ENCODE peak calls at places on chromosome 17, in five cellular contexts. F, M, I, U and S are unnamed samples.

GRCh38 chr17:76735006-76735405 is 2.1 kb downstream of the SRSF2 start:
- DNase-seq in F (no peak), M (no peak), I (no peak), U (peak; percentile 48), S (peak; percentile 20)

GRCh38 chr17:39670746-39671145 is 2.5 kb downstream of the PNMT start:
- DNase-seq in F (no peak), M (no peak), I (no peak), U (no peak), S (no peak)

GRCh38 chr17:63696381-63696961 is 3.5 kb downstream of the LIMD2 start:
- DNase-seq in F (no peak), M (no peak), I (no peak), U (no peak), S (peak; percentile 25)

GRCh38 chr17:44203731-44204452 is 4.2 kb upstream of the ATXN7L3 start:
- DNase-seq in F (no peak), M (no peak), I (no peak), U (peak; percentile 40), S (peak; percentile 60)

GRCh38 chr17:67216544-67217320 is 28.3 kb downstream of the HELZ start:
- DNase-seq in F (no peak), M (no peak), I (no peak), U (peak; percentile 29), S (no peak)

GRCh38 chr17:69404398-69404797 is 10.1 kb upstream of the MAP2K6 start:
- DNase-seq in F (no peak), M (no peak), I (no peak), U (no peak), S (peak; percentile 18)

GRCh38 chr17:41614098-41614497 is 1.5 kb upstream of the KRT16 start:
- DNase-seq in F (no peak), M (no peak), I (no peak), U (no peak), S (no peak)

GRCh38 chr17:40422990-40423611 is 5.4 kb upstream of the TOP2A start:
- DNase-seq in F (no peak), M (no peak), I (peak; percentile 64), U (no peak), S (no peak)

GRCh38 chr17:75181608-75182318 is 996 bp downstream of the SUMO2 start:
- DNase-seq in F (peak; percentile 35), M (no peak), I (no peak), U (no peak), S (no peak)

GRCh38 chr17:8611135-8611534 is 19.4 kb downstream of the MYH10 start:
- DNase-seq in F (no peak), M (no peak), I (no peak), U (no peak), S (peak; percentile 88)

GRCh38 chr17:43549496-43549895 is 3.4 kb upstream of the ETV4 start:
- DNase-seq in F (no peak), M (no peak), I (no peak), U (no peak), S (no peak)

GRCh38 chr17:73720187-73720834 is 76.1 kb upstream of the SDK2 start:
- DNase-seq in F (no peak), M (no peak), I (no peak), U (no peak), S (no peak)

GRCh38 chr17:75639771-75640555 is 6.7 kb downstream of the SMIM5 start:
- DNase-seq in F (no peak), M (no peak), I (no peak), U (no peak), S (no peak)

GRCh38 chr17:10842658-10843057 is 4.8 kb upstream of the PIRT start:
- DNase-seq in F (no peak), M (no peak), I (no peak), U (no peak), S (no peak)

GRCh38 chr17:12958786-12959185 is 59.0 kb downstream of the ELAC2 start:
- DNase-seq in F (no peak), M (no peak), I (no peak), U (peak; percentile 51), S (no peak)

GRCh38 chr17:15092762-15093161 is 172.4 kb downstream of the PMP22 start:
- DNase-seq in F (no peak), M (no peak), I (no peak), U (peak; percentile 8), S (no peak)

GRCh38 chr17:69344939-69345338 is 18.0 kb upstream of the ABCA5 start:
- DNase-seq in F (no peak), M (no peak), I (no peak), U (no peak), S (no peak)

GRCh38 chr17:75685508-75685907 is 18.4 kb downstream of the SAP30BP start:
- DNase-seq in F (no peak), M (no peak), I (no peak), U (peak; percentile 53), S (peak; percentile 29)

GRCh38 chr17:56108811-56109284 is 44.4 kb upstream of the ANKFN1 start:
- DNase-seq in F (no peak), M (no peak), I (no peak), U (no peak), S (no peak)

GRCh38 chr17:43020789-43021738 is 1.1 kb downstream of the VAT1 start:
- DNase-seq in F (no peak), M (no peak), I (peak; percentile 96), U (peak; percentile 58), S (peak; percentile 70)

GRCh38 chr17:17062356-17062755 is 20.1 kb downstream of the MPRIP start:
- DNase-seq in F (no peak), M (no peak), I (no peak), U (no peak), S (peak; percentile 55)

GRCh38 chr17:47862621-47863440 is 11.9 kb upstream of the SP6 start:
- DNase-seq in F (no peak), M (no peak), I (no peak), U (peak; percentile 89), S (peak; percentile 69)

GRCh38 chr17:57294629-57295501 is 38.5 kb downstream of the MSI2 start:
- DNase-seq in F (no peak), M (no peak), I (no peak), U (peak; percentile 74), S (no peak)

GRCh38 chr17:19766421-19767270 is 18.5 kb upstream of the ALDH3A1 start:
- DNase-seq in F (peak; percentile 68), M (no peak), I (peak; percentile 92), U (peak; percentile 29), S (peak; percentile 34)

GRCh38 chr17:72421128-72422092 is 300.6 kb downstream of the SOX9 start:
- DNase-seq in F (no peak), M (no peak), I (no peak), U (peak; percentile 99), S (peak; percentile 38)

GRCh38 chr17:31511583-31511982 is 120.1 kb downstream of the RAB11FIP4 start:
- DNase-seq in F (no peak), M (no peak), I (no peak), U (no peak), S (no peak)

GRCh38 chr17:58322581-58323419 is 5.8 kb downstream of the TSPOAP1 start:
- DNase-seq in F (no peak), M (no peak), I (no peak), U (no peak), S (no peak)

GRCh38 chr17:54979657-54980056 is 11.1 kb downstream of the STXBP4 start:
- DNase-seq in F (no peak), M (no peak), I (no peak), U (no peak), S (no peak)

GRCh38 chr17:35871415-35871814 is 2.7 kb upstream of the HEATR9 start:
- DNase-seq in F (no peak), M (no peak), I (no peak), U (no peak), S (no peak)

GRCh38 chr17:8954339-8954738 is 11.2 kb downstream of the PIK3R5 start:
- DNase-seq in F (peak; percentile 74), M (no peak), I (peak; percentile 91), U (no peak), S (no peak)

GRCh38 chr17:63820963-63821561 is 6.2 kb upstream of the PSMC5 start:
- DNase-seq in F (no peak), M (no peak), I (no peak), U (no peak), S (no peak)

GRCh38 chr17:38584350-38584925 is 21.3 kb downstream of the SRCIN1 start:
- DNase-seq in F (peak; percentile 49), M (no peak), I (no peak), U (peak; percentile 22), S (peak; percentile 55)

GRCh38 chr17:9456265-9456664 is 119.4 kb downstream of the STX8 start:
- DNase-seq in F (no peak), M (no peak), I (no peak), U (no peak), S (peak; percentile 14)

GRCh38 chr17:6574689-6575595 is 18.6 kb upstream of the PITPNM3 start:
- DNase-seq in F (no peak), M (peak; percentile 24), I (no peak), U (peak; percentile 79), S (no peak)

GRCh38 chr17:312476-313148 is 40.0 kb downstream of the RPH3AL start:
- DNase-seq in F (no peak), M (no peak), I (no peak), U (no peak), S (no peak)

GRCh38 chr17:72121164-72122001 is 563 bp downstream of the SOX9 start:
- DNase-seq in F (no peak), M (no peak), I (no peak), U (peak; percentile 79), S (peak; percentile 69)

GRCh38 chr17:286571-286970 is 66.0 kb downstream of the RPH3AL start:
- DNase-seq in F (no peak), M (no peak), I (no peak), U (no peak), S (no peak)

GRCh38 chr17:76366247-76366646 is 12.5 kb upstream of the PRPSAP1 start:
- DNase-seq in F (no peak), M (no peak), I (no peak), U (no peak), S (no peak)

GRCh38 chr17:77365584-77366186 is 224.9 kb downstream of the SEC14L1 start:
- DNase-seq in F (no peak), M (peak; percentile 67), I (no peak), U (peak; percentile 92), S (peak; percentile 86)